ENCODE peak calls at places on chromosomes 11 and 22, in seven cellular contexts. L, N, T, Y, M, I and H are unnamed samples.

GRCh38 chr11:19253149-19253540 is 12.4 kb upstream of the E2F8 start:
- DNase-seq in L (no peak), N (no peak), T (peak; percentile 31), Y (no peak), M (no peak), I (no peak), H (no peak)

GRCh38 chr11:33692013-33692504 is 8.6 kb downstream of the C11orf91 start:
- DNase-seq in L (peak; percentile 84), N (peak; percentile 89), T (peak; percentile 99), Y (peak; percentile 91), M (peak; percentile 56), I (no peak), H (no peak)

GRCh38 chr11:126352163-126352562 is 3.3 kb upstream of the ST3GAL4 start:
- DNase-seq in L (no peak), N (no peak), T (no peak), Y (no peak), M (no peak), I (no peak), H (no peak)

GRCh38 chr11:10318527-10318802 is 13.6 kb downstream of the ADM start:
- DNase-seq in L (no peak), N (no peak), T (no peak), Y (no peak), M (peak; percentile 10), I (no peak), H (no peak)

GRCh38 chr11:18490319-18490718 is 34.7 kb downstream of the LDHAL6A start:
- DNase-seq in L (peak; percentile 17), N (no peak), T (peak; percentile 16), Y (no peak), M (no peak), I (no peak), H (no peak)

GRCh38 chr11:130718118-130718517 is 198.2 kb downstream of the SNX19 start:
- DNase-seq in L (no peak), N (no peak), T (peak; percentile 22), Y (no peak), M (no peak), I (no peak), H (no peak)

GRCh38 chr11:101706541-101706940 is 122.7 kb upstream of the TRPC6 start:
- DNase-seq in L (no peak), N (no peak), T (peak; percentile 77), Y (peak; percentile 20), M (no peak), I (no peak), H (no peak)

GRCh38 chr11:26929806-26930517 is 64.0 kb upstream of the FIBIN start:
- DNase-seq in L (no peak), N (no peak), T (no peak), Y (no peak), M (no peak), I (no peak), H (no peak)

GRCh38 chr22:26587991-26588613 is 1.8 kb downstream of the TPST2 start:
- DNase-seq in L (no peak), N (no peak), T (peak; percentile 34), Y (no peak), M (no peak), I (no peak), H (no peak)

GRCh38 chr11:2507945-2508749 is 63.3 kb downstream of the KCNQ1 start:
- DNase-seq in L (no peak), N (peak; percentile 46), T (no peak), Y (no peak), M (no peak), I (no peak), H (no peak)

GRCh38 chr22:34297536-34298120 is 377.4 kb upstream of the LARGE1 start:
- DNase-seq in L (no peak), N (no peak), T (no peak), Y (no peak), M (no peak), I (no peak), H (no peak)

GRCh38 chr11:128705124-128705920 is 11.4 kb downstream of the FLI1 start:
- DNase-seq in L (no peak), N (no peak), T (no peak), Y (no peak), M (no peak), I (no peak), H (no peak)

GRCh38 chr22:48944756-48945620 is 882.7 kb downstream of the BRD1 start:
- DNase-seq in L (no peak), N (peak; percentile 50), T (no peak), Y (no peak), M (no peak), I (no peak), H (no peak)

GRCh38 chr11:63802637-63803414 is 10.4 kb upstream of the SPINDOC start:
- DNase-seq in L (no peak), N (no peak), T (peak; percentile 84), Y (no peak), M (peak; percentile 20), I (no peak), H (no peak)

GRCh38 chr11:95035316-95035715 is 10.3 kb downstream of the KDM4E start:
- DNase-seq in L (no peak), N (no peak), T (no peak), Y (no peak), M (no peak), I (no peak), H (no peak)

GRCh38 chr11:133927690-133928627 is 28.8 kb downstream of the IGSF9B start:
- DNase-seq in L (peak; percentile 84), N (peak; percentile 87), T (peak; percentile 53), Y (peak; percentile 11), M (peak; percentile 56), I (peak; percentile 87), H (peak; percentile 70)

GRCh38 chr11:30317030-30317429 is 5.9 kb upstream of the ARL14EP start:
- DNase-seq in L (no peak), N (no peak), T (no peak), Y (no peak), M (peak; percentile 25), I (no peak), H (no peak)

GRCh38 chr22:36612458-36612857 is 83.5 kb upstream of the EIF3D start:
- DNase-seq in L (no peak), N (no peak), T (no peak), Y (peak; percentile 11), M (no peak), I (no peak), H (no peak)

GRCh38 chr11:19756675-19757475 is 44.2 kb downstream of the NAV2 start:
- DNase-seq in L (no peak), N (peak; percentile 77), T (no peak), Y (no peak), M (no peak), I (no peak), H (no peak)

GRCh38 chr11:44496391-44496790 is 69.1 kb upstream of the CD82 start:
- DNase-seq in L (no peak), N (no peak), T (no peak), Y (no peak), M (no peak), I (no peak), H (no peak)

GRCh38 chr22:46942816-46943783 is 180.7 kb downstream of the TBC1D22A start:
- DNase-seq in L (no peak), N (no peak), T (peak; percentile 28), Y (no peak), M (no peak), I (no peak), H (no peak)

GRCh38 chr22:19755722-19756287 is 4.8 kb upstream of the TBX1 start:
- DNase-seq in L (no peak), N (no peak), T (no peak), Y (no peak), M (no peak), I (no peak), H (no peak)

GRCh38 chr11:124633355-124633754 is 10.7 kb downstream of the TBRG1 start:
- DNase-seq in L (no peak), N (no peak), T (peak; percentile 23), Y (no peak), M (no peak), I (no peak), H (no peak)

GRCh38 chr11:69137148-69137844 is 18.4 kb upstream of the SMIM38 start:
- DNase-seq in L (peak; percentile 48), N (no peak), T (no peak), Y (no peak), M (no peak), I (no peak), H (no peak)

GRCh38 chr11:70292863-70293262 is 22.4 kb downstream of the PPFIA1 start:
- DNase-seq in L (no peak), N (no peak), T (no peak), Y (no peak), M (no peak), I (no peak), H (no peak)

GRCh38 chr11:20518323-20518834 is 81.0 kb upstream of the SLC6A5 start:
- DNase-seq in L (no peak), N (no peak), T (no peak), Y (no peak), M (no peak), I (no peak), H (no peak)

GRCh38 chr22:30606455-30607299 is at the start of gene TCN2:
- DNase-seq in L (peak; percentile 68), N (peak; percentile 88), T (peak; percentile 89), Y (no peak), M (peak; percentile 70), I (peak; percentile 75), H (peak; percentile 75)

GRCh38 chr11:15275141-15275540 is 160.4 kb downstream of the INSC start:
- DNase-seq in L (no peak), N (no peak), T (no peak), Y (no peak), M (no peak), I (no peak), H (no peak)

GRCh38 chr11:67641302-67642147 is 2.0 kb upstream of the TBX10 start:
- DNase-seq in L (no peak), N (peak; percentile 44), T (no peak), Y (no peak), M (no peak), I (no peak), H (no peak)

GRCh38 chr22:50544078-50544745 is 1.5 kb upstream of the KLHDC7B start:
- DNase-seq in L (peak; percentile 93), N (peak; percentile 81), T (peak; percentile 65), Y (no peak), M (peak; percentile 83), I (peak; percentile 81), H (peak; percentile 93)
- TF ChIP-seq CTCF in L (peak; percentile 50), N (no peak), T (peak; percentile 43), Y (peak; percentile 61), M (peak; percentile 59), I (peak; percentile 73), H (peak; percentile 73)

GRCh38 chr11:120228794-120229384 is 11.1 kb upstream of the POU2F3 start:
- DNase-seq in L (no peak), N (no peak), T (no peak), Y (no peak), M (no peak), I (no peak), H (no peak)
- TF ChIP-seq CTCF in L (no peak), N (no peak), T (peak; percentile 17), Y (peak; percentile 18), M (peak; percentile 37), I (no peak), H (no peak)

DNA sequence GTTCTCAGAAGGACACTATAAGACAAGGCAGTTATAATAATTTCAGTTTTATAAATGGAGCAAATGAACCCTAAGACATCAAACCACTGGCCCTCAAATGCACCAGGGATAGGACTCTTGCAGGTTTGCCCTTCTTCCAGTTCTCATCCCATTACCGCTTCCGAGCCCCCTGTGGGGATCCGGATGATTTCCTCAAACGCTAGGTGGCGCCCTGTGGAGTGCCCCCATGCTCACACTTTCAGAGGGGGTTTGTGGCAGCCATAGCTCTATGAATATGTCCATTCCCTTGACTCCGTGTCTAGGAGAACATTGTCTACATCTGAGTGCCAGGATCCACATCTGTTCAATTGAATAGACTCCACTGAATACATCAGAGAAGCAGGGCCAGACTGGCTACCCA is 816.3 kb downstream of the NTM start:
- DNase-seq in L (no peak), N (no peak), T (no peak), Y (no peak), M (no peak), I (no peak), H (no peak)
- TF ChIP-seq CTCF in L (no peak), N (no peak), T (peak; percentile 24), Y (no peak), M (peak; percentile 50), I (no peak), H (no peak)

GRCh38 chr22:33274214-33274828 is 216.1 kb upstream of the SYN3 start:
- DNase-seq in L (peak; percentile 34), N (no peak), T (peak; percentile 6), Y (no peak), M (peak; percentile 85), I (peak; percentile 55), H (peak; percentile 44)
- TF ChIP-seq CTCF in L (peak; percentile 67), N (no peak), T (peak; percentile 38), Y (peak; percentile 43), M (peak; percentile 89), I (peak; percentile 47), H (peak; percentile 44)